ENCODE peak calls at places on chromosomes 2 and 18, in five cellular contexts. One of them, this sample, is unnamed.

GRCh38 chr18:64678048-64678447 is 529.2 kb upstream of the LINC00305 start:
- DNase-seq in choroid plexus epithelial cell: no peak
- DNase-seq in heart left ventricle: no peak
- DNase-seq in hepatocyte: no peak
- DNase-seq in stomach: no peak
- DNase-seq in this sample: no peak

GRCh38 chr2:44638649-44639048 is 276.9 kb downstream of the CAMKMT start:
- DNase-seq in choroid plexus epithelial cell: no peak
- DNase-seq in heart left ventricle: peak
- DNase-seq in hepatocyte: no peak
- DNase-seq in stomach: no peak
- DNase-seq in this sample: no peak

GRCh38 chr2:23381084-23381483 is 3.9 kb upstream of the KLHL29 start:
- DNase-seq in choroid plexus epithelial cell: peak
- DNase-seq in heart left ventricle: peak
- DNase-seq in hepatocyte: no peak
- DNase-seq in stomach: peak
- DNase-seq in this sample: peak

GRCh38 chr2:170928036-170928823 is 823 bp upstream of the GORASP2 start:
- DNase-seq in choroid plexus epithelial cell: no peak
- DNase-seq in heart left ventricle: no peak
- DNase-seq in hepatocyte: peak
- DNase-seq in stomach: no peak
- DNase-seq in this sample: peak

GRCh38 chr18:61710082-61710620 is 182.7 kb downstream of the RNF152 start:
- DNase-seq in choroid plexus epithelial cell: no peak
- DNase-seq in heart left ventricle: no peak
- DNase-seq in hepatocyte: peak
- DNase-seq in stomach: no peak
- DNase-seq in this sample: no peak

GRCh38 chr2:53438056-53438455 is 329.5 kb upstream of the CHAC2 start:
- DNase-seq in choroid plexus epithelial cell: no peak
- DNase-seq in heart left ventricle: no peak
- DNase-seq in hepatocyte: no peak
- DNase-seq in stomach: no peak
- DNase-seq in this sample: no peak

GRCh38 chr18:22268641-22269128 is 99.3 kb downstream of the GATA6 start:
- DNase-seq in choroid plexus epithelial cell: no peak
- DNase-seq in heart left ventricle: no peak
- DNase-seq in hepatocyte: peak
- DNase-seq in stomach: no peak
- DNase-seq in this sample: no peak

GRCh38 chr2:39448169-39448502 is 11.1 kb upstream of the MAP4K3 start:
- DNase-seq in choroid plexus epithelial cell: no peak
- DNase-seq in heart left ventricle: no peak
- DNase-seq in hepatocyte: no peak
- DNase-seq in stomach: no peak
- DNase-seq in this sample: peak

GRCh38 chr18:7902399-7902839 is 335.3 kb downstream of the PTPRM start:
- DNase-seq in choroid plexus epithelial cell: peak
- DNase-seq in heart left ventricle: peak
- DNase-seq in hepatocyte: peak
- DNase-seq in stomach: no peak
- DNase-seq in this sample: peak

GRCh38 chr2:223621901-223622300 is 19.7 kb upstream of the SCG2 start:
- DNase-seq in choroid plexus epithelial cell: peak
- DNase-seq in heart left ventricle: no peak
- DNase-seq in hepatocyte: no peak
- DNase-seq in stomach: no peak
- DNase-seq in this sample: no peak

GRCh38 chr18:37669991-37670534 is 104.5 kb upstream of the CELF4 start:
- DNase-seq in choroid plexus epithelial cell: no peak
- DNase-seq in heart left ventricle: no peak
- DNase-seq in hepatocyte: no peak
- DNase-seq in stomach: no peak
- DNase-seq in this sample: no peak

GRCh38 chr2:12577567-12577966 is 139.2 kb upstream of the TRIB2 start:
- DNase-seq in choroid plexus epithelial cell: no peak
- DNase-seq in heart left ventricle: no peak
- DNase-seq in hepatocyte: no peak
- DNase-seq in stomach: no peak
- DNase-seq in this sample: no peak

DNA sequence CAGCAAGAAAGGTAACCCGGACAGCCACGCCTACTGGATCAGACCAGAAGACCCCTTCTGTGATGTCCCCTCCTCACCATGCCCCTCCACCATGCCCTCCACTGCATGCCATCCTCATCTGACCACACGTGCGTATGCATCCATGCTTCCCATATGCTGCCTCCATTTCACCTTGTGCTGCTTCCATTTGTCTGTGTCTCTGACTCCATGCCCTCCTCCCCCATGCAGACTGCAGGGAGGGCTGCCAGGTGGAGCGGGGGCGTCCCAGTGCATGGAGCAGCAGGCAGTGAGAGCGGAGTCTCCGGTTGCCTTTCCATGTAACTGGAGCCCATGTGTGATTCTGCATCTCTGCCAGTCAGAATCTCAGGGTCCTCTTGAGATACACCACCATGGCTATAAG is 52.6 kb downstream of the COA5 start:
- DNase-seq in choroid plexus epithelial cell: no peak
- DNase-seq in heart left ventricle: no peak
- DNase-seq in hepatocyte: no peak
- DNase-seq in stomach: no peak
- DNase-seq in this sample: no peak
- TF ChIP-seq CTCF in choroid plexus epithelial cell: no peak
- TF ChIP-seq CTCF in heart left ventricle: no peak
- TF ChIP-seq CTCF in hepatocyte: no peak
- TF ChIP-seq CTCF in stomach: no peak
- TF ChIP-seq CTCF in this sample: no peak

GRCh38 chr2:127419448-127420038 is 1.3 kb downstream of the PROC start:
- DNase-seq in choroid plexus epithelial cell: no peak
- DNase-seq in heart left ventricle: no peak
- DNase-seq in hepatocyte: no peak
- DNase-seq in stomach: peak
- DNase-seq in this sample: no peak

GRCh38 chr2:127420039-127420864 is 2.0 kb downstream of the PROC start:
- DNase-seq in choroid plexus epithelial cell: no peak
- DNase-seq in heart left ventricle: no peak
- DNase-seq in hepatocyte: no peak
- DNase-seq in stomach: peak
- DNase-seq in this sample: no peak

GRCh38 chr2:127417406-127417805 is 821 bp upstream of the PROC start:
- DNase-seq in choroid plexus epithelial cell: no peak
- DNase-seq in heart left ventricle: no peak
- DNase-seq in hepatocyte: peak
- DNase-seq in stomach: no peak
- DNase-seq in this sample: no peak

GRCh38 chr2:127419112-127419430 is 844 bp downstream of the PROC start:
- DNase-seq in choroid plexus epithelial cell: no peak
- DNase-seq in heart left ventricle: no peak
- DNase-seq in hepatocyte: no peak
- DNase-seq in stomach: no peak
- DNase-seq in this sample: no peak

DNA sequence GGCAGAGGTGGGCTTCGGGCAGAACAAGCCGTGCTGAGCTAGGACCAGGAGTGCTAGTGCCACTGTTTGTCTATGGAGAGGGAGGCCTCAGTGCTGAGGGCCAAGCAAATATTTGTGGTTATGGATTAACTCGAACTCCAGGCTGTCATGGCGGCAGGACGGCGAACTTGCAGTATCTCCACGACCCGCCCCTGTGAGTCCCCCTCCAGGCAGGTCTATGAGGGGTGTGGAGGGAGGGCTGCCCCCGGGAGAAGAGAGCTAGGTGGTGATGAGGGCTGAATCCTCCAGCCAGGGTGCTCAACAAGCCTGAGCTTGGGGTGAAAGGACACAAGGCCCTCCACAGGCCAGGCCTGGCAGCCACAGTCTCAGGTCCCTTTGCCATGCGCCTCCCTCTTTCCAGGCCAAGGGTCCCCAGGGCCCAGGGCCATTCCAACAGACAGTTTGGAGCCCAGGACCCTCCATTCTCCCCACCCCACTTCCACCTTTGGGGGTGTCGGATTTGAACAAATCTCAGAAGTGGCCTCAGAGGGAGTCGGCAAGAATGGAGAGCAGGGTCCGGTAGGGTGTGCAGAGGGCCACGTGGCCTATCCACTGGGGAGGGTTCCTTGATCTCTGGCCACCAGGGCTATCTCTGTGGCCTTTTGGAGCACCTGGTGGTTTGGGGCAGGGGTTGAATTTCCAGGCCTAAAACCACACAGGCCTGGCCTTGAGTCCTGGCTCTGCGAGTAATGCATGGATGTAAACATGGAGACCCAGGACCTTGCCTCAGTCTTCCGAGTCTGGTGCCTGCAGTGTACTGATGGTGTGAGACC is at the start of gene PROC:
- DNase-seq in choroid plexus epithelial cell: no peak
- DNase-seq in heart left ventricle: no peak
- DNase-seq in hepatocyte: peak
- DNase-seq in stomach: peak
- DNase-seq in this sample: no peak
- TF ChIP-seq CTCF in choroid plexus epithelial cell: no peak
- TF ChIP-seq CTCF in heart left ventricle: no peak
- TF ChIP-seq CTCF in hepatocyte: no peak
- TF ChIP-seq CTCF in stomach: no peak
- TF ChIP-seq CTCF in this sample: no peak

DNA sequence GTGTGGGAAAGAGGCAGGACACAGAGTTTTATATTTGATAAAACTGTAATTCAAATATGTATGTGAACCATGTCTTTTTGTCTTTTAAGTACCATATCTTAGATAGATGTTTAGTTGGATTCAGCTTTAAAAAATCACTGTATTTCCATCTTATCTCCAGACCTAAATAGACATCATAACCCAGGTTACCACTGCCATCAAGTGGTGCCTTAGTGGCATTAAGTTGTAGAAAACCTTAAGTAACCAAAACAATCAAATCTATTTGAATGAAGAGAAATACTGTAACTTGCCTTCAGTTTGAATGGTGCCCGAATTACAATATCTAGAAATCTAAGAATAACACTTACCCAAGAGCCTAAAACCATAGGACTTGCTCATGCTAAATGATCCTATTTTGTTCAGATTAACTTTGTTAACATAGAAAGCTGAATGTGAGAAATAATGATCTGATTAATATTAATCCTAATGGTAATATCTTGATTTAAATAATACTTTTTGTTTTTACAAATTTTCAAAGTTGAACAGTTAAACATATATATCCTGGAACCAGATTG is 92.5 kb upstream of the MAP2 start:
- DNase-seq in choroid plexus epithelial cell: peak
- DNase-seq in heart left ventricle: no peak
- DNase-seq in hepatocyte: peak
- DNase-seq in stomach: no peak
- DNase-seq in this sample: peak
- TF ChIP-seq CTCF in choroid plexus epithelial cell: peak
- TF ChIP-seq CTCF in heart left ventricle: peak
- TF ChIP-seq CTCF in hepatocyte: peak
- TF ChIP-seq CTCF in stomach: no peak
- TF ChIP-seq CTCF in this sample: peak

GRCh38 chr2:221641181-221641871 is 69.2 kb upstream of the EPHA4 start:
- DNase-seq in choroid plexus epithelial cell: peak
- DNase-seq in heart left ventricle: no peak
- DNase-seq in hepatocyte: no peak
- DNase-seq in stomach: no peak
- DNase-seq in this sample: no peak

GRCh38 chr2:221640686-221641085 is 68.6 kb upstream of the EPHA4 start:
- DNase-seq in choroid plexus epithelial cell: no peak
- DNase-seq in heart left ventricle: no peak
- DNase-seq in hepatocyte: no peak
- DNase-seq in stomach: no peak
- DNase-seq in this sample: no peak

DNA sequence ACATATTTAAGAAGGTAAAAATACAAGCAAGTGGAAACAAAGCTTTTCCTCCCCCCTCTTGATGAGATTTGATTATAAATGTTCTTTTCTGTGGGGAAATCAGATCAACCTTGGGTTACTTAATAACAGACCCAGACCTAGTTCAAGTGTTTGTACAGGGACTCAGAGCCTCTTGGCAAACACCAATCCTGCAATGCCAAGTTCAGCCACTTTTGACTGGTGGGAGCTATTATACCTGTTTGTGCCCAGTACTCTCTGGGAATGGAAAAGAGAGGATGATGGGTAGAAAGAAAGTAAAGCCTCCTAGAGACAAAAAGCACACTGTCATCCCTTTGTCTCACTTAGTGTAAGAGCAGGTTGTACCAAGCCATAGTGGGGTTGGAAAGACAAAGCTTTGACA is 63.8 kb upstream of the EPHA4 start:
- DNase-seq in choroid plexus epithelial cell: no peak
- DNase-seq in heart left ventricle: no peak
- DNase-seq in hepatocyte: peak
- DNase-seq in stomach: no peak
- DNase-seq in this sample: no peak
- TF ChIP-seq CTCF in choroid plexus epithelial cell: no peak
- TF ChIP-seq CTCF in heart left ventricle: no peak
- TF ChIP-seq CTCF in hepatocyte: no peak
- TF ChIP-seq CTCF in stomach: peak
- TF ChIP-seq CTCF in this sample: no peak

GRCh38 chr18:27004056-27004829 is 138.7 kb upstream of the AQP4 start:
- DNase-seq in choroid plexus epithelial cell: peak
- DNase-seq in heart left ventricle: no peak
- DNase-seq in hepatocyte: no peak
- DNase-seq in stomach: no peak
- DNase-seq in this sample: peak
- TF ChIP-seq CTCF in choroid plexus epithelial cell: peak
- TF ChIP-seq CTCF in heart left ventricle: peak
- TF ChIP-seq CTCF in hepatocyte: peak
- TF ChIP-seq CTCF in stomach: no peak
- TF ChIP-seq CTCF in this sample: peak

This sample was measured in cardiac fibroblast.